ENCODE peak calls at places on chromosomes 6 and 20, in nine cellular contexts. R, A, Y, O, B, U, G, H and S are unnamed samples. For H3K9me3, the result is how much of the 10 kb centered on the place peaks cover.

GRCh38 chr20:3080939-3081388 is 3.6 kb downstream of the AVP start:
- DNase-seq in R (peak), O (no peak), H (no peak), G (no peak), U (peak), B (no peak), Y (no peak), A (no peak), S (no peak)

GRCh38 chr20:36604952-36605308 is 649 bp upstream of the RAB5IF start:
- DNase-seq in A (no peak), G (no peak), R (peak), Y (peak), H (peak), B (no peak), U (peak), O (no peak), S (peak)

GRCh38 chr6:82072113-82072512 is 175.4 kb downstream of the IBTK start:
- DNase-seq in A (no peak), U (no peak), H (no peak), G (no peak), O (no peak), B (peak), Y (no peak), R (no peak), S (no peak)

GRCh38 chr20:11431613-11432012 is 486.1 kb upstream of the BTBD3 start:
- DNase-seq in A (no peak), O (no peak), R (no peak), B (no peak), Y (no peak), U (peak), H (no peak), G (no peak), S (no peak)

GRCh38 chr6:156794963-156795362 is 17.8 kb downstream of the ARID1B start:
- DNase-seq in G (no peak), A (no peak), Y (no peak), O (no peak), H (no peak), B (no peak), R (no peak), U (no peak), S (peak)

GRCh38 chr6:166632731-166633130 is 5.7 kb upstream of the RPS6KA2 start:
- DNase-seq in O (no peak), H (no peak), Y (no peak), R (no peak), U (no peak), G (no peak), A (no peak), B (no peak), S (no peak)

GRCh38 chr20:20649945-20650344 is 62.5 kb downstream of the RALGAPA2 start:
- DNase-seq in O (no peak), G (no peak), U (no peak), H (no peak), A (no peak), R (no peak), B (no peak), Y (no peak), S (no peak)

GRCh38 chr20:44728835-44729342 is 13.7 kb downstream of the CCN5 start:
- DNase-seq in H (peak), G (peak), Y (peak), A (no peak), O (peak), B (peak), R (no peak), U (peak), S (no peak)

GRCh38 chr20:51488331-51488730 is 54.2 kb downstream of the NFATC2 start:
- DNase-seq in B (no peak), H (no peak), Y (no peak), G (no peak), U (no peak), O (no peak), R (no peak), A (no peak), S (no peak)

GRCh38 chr6:163761491-163761890 is 347.0 kb downstream of the QKI start:
- DNase-seq in A (no peak), H (no peak), G (no peak), Y (no peak), R (no peak), O (no peak), U (no peak), B (no peak), S (no peak)

GRCh38 chr6:28862077-28862476 is 61.7 kb downstream of the TRIM27 start:
- DNase-seq in Y (no peak), A (no peak), U (no peak), H (no peak), B (no peak), O (no peak), G (no peak), R (no peak), S (no peak)

GRCh38 chr6:88165877-88166492 is at the start of gene CNR1:
- DNase-seq in H (peak), Y (peak), B (peak), R (peak), O (peak), A (no peak), U (peak), G (peak), S (no peak)

GRCh38 chr6:124679392-124679791 is 282.8 kb upstream of the RNF217 start:
- DNase-seq in G (peak), R (no peak), O (no peak), H (no peak), B (peak), A (no peak), Y (no peak), U (no peak), S (no peak)
- H3K9me3 ChIP-seq in G (half or more), R (under half), O (under half), H (half or more), B (under half), A (under half), Y (under half), U (under half), S (under half)

GRCh38 chr6:26651382-26651781 is 8.2 kb downstream of the ZNF322 start:
- DNase-seq in H (no peak), G (no peak), O (no peak), A (no peak), Y (no peak), B (no peak), U (no peak), R (no peak), S (no peak)
- H3K9me3 ChIP-seq in H (under half), G (half or more), O (under half), A (under half), Y (under half), B (under half), U (under half), R (under half), S (under half)

GRCh38 chr6:168670386-168670985 is 229.5 kb downstream of the SMOC2 start:
- DNase-seq in R (no peak), H (no peak), A (no peak), U (no peak), G (no peak), B (no peak), Y (no peak), O (no peak), S (no peak)
- H3K9me3 ChIP-seq in R (under half), H (under half), A (under half), U (under half), G (under half), B (under half), Y (under half), O (under half), S (under half)

GRCh38 chr20:25355191-25355590 is 35.4 kb downstream of the ABHD12 start:
- DNase-seq in R (no peak), H (no peak), Y (no peak), G (no peak), A (no peak), B (no peak), U (no peak), O (no peak), S (no peak)
- H3K9me3 ChIP-seq in R (under half), H (under half), Y (under half), G (under half), A (under half), B (under half), U (under half), O (under half), S (under half)

GRCh38 chr20:60901831-60902230 is 350.2 kb upstream of the CDH4 start:
- DNase-seq in U (no peak), H (no peak), B (no peak), G (no peak), O (no peak), A (no peak), R (no peak), Y (no peak), S (no peak)
- H3K9me3 ChIP-seq in U (under half), H (under half), B (under half), G (under half), O (under half), A (under half), R (under half), Y (under half), S (under half)

GRCh38 chr6:106805017-106805335 is 169.6 kb downstream of the CD24 start:
- DNase-seq in U (no peak), B (no peak), O (no peak), A (no peak), G (no peak), R (no peak), H (no peak), Y (no peak), S (no peak)
- H3K9me3 ChIP-seq in U (under half), B (under half), O (under half), A (under half), G (under half), R (under half), H (under half), Y (under half), S (under half)